ENCODE peak calls at places on chromosomes 2 and 18, in five cellular contexts. One of them, this sample, is unnamed. For H3K4me1, the result is how much of the 10 kb centered on the place peaks cover.

GRCh38 chr2:16663121-16663905 is 2.3 kb downstream of the CYRIA start:
- DNase-seq in mucosa of descending colon: no peak
- DNase-seq in aorta: no peak
- DNase-seq in adrenal gland: no peak
- DNase-seq in CD8-positive, alpha-beta memory T cell: no peak
- DNase-seq in this sample: no peak

GRCh38 chr2:24360050-24360962 is at the start of gene ITSN2:
- DNase-seq in mucosa of descending colon: peak
- DNase-seq in aorta: peak
- DNase-seq in adrenal gland: peak
- DNase-seq in CD8-positive, alpha-beta memory T cell: peak
- DNase-seq in this sample: peak

GRCh38 chr2:78061301-78061700 is 539.1 kb upstream of the LRRTM4 start:
- DNase-seq in mucosa of descending colon: no peak
- DNase-seq in aorta: no peak
- DNase-seq in adrenal gland: no peak
- DNase-seq in CD8-positive, alpha-beta memory T cell: no peak
- DNase-seq in this sample: no peak

GRCh38 chr2:6290626-6291025 is 575.1 kb downstream of the CMPK2 start:
- DNase-seq in mucosa of descending colon: no peak
- DNase-seq in aorta: no peak
- DNase-seq in adrenal gland: no peak
- DNase-seq in CD8-positive, alpha-beta memory T cell: no peak
- DNase-seq in this sample: no peak

GRCh38 chr18:2326999-2327398 is 244.3 kb downstream of the METTL4 start:
- DNase-seq in mucosa of descending colon: no peak
- DNase-seq in aorta: no peak
- DNase-seq in adrenal gland: no peak
- DNase-seq in CD8-positive, alpha-beta memory T cell: no peak
- DNase-seq in this sample: no peak

GRCh38 chr18:65439184-65439583 is 311.6 kb upstream of the CDH7 start:
- DNase-seq in mucosa of descending colon: no peak
- DNase-seq in aorta: no peak
- DNase-seq in adrenal gland: no peak
- DNase-seq in CD8-positive, alpha-beta memory T cell: no peak
- DNase-seq in this sample: no peak

GRCh38 chr2:119947535-119947934 is 65.3 kb upstream of the EPB41L5 start:
- DNase-seq in mucosa of descending colon: no peak
- DNase-seq in aorta: no peak
- DNase-seq in adrenal gland: no peak
- DNase-seq in CD8-positive, alpha-beta memory T cell: no peak
- DNase-seq in this sample: no peak

GRCh38 chr2:179818546-179818945 is 42.9 kb downstream of the ZNF385B start:
- DNase-seq in mucosa of descending colon: no peak
- DNase-seq in aorta: no peak
- DNase-seq in adrenal gland: peak
- DNase-seq in CD8-positive, alpha-beta memory T cell: no peak
- DNase-seq in this sample: no peak

GRCh38 chr18:2994603-2995432 is 18.1 kb downstream of the LPIN2 start:
- DNase-seq in mucosa of descending colon: no peak
- DNase-seq in aorta: peak
- DNase-seq in adrenal gland: no peak
- DNase-seq in CD8-positive, alpha-beta memory T cell: peak
- DNase-seq in this sample: peak

DNA sequence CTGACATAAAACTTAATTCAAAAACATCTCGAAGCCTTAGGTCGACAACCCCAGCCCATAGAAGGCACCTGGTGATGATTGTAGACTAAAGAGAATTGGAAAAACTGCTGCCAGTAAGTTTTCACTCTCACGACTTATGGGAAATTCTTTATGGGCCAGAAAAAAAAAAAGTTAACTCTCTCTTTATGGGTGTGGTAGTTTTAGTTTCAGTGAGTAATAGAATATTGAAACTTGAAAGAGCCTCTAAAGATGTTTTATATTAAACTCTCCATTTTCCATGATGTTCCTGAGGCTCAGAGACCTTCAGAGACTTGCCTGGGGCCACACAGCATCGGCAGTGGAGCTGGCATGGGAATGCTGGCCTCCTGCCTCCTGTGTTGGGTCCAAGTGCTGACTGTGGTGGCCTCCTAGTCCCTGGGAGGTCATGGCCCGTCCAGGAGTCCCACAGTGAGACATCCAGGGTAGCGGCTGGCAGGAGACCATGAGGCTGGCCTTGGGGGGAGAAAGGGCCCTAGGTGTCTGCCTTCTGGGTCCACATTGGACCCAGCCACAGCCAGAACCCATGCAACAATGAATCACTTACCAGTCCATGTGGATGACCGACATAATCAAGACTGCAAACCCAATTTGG is 158.9 kb downstream of the SEPTIN10 start:
- DNase-seq in mucosa of descending colon: no peak
- DNase-seq in aorta: no peak
- DNase-seq in adrenal gland: no peak
- DNase-seq in CD8-positive, alpha-beta memory T cell: no peak
- DNase-seq in this sample: peak
- H3K4me1 ChIP-seq in mucosa of descending colon: under half
- H3K4me1 ChIP-seq in aorta: under half
- H3K4me1 ChIP-seq in adrenal gland: under half
- H3K4me1 ChIP-seq in CD8-positive, alpha-beta memory T cell: under half
- H3K4me1 ChIP-seq in this sample: under half

GRCh38 chr2:171411791-171412483 is 21.9 kb downstream of the METTL8 start:
- DNase-seq in mucosa of descending colon: no peak
- DNase-seq in aorta: no peak
- DNase-seq in adrenal gland: no peak
- DNase-seq in CD8-positive, alpha-beta memory T cell: no peak
- DNase-seq in this sample: no peak

GRCh38 chr2:171420728-171421563 is 12.8 kb downstream of the METTL8 start:
- DNase-seq in mucosa of descending colon: no peak
- DNase-seq in aorta: no peak
- DNase-seq in adrenal gland: no peak
- DNase-seq in CD8-positive, alpha-beta memory T cell: no peak
- DNase-seq in this sample: no peak

GRCh38 chr2:171419333-171419732 is 14.5 kb downstream of the METTL8 start:
- DNase-seq in mucosa of descending colon: no peak
- DNase-seq in aorta: no peak
- DNase-seq in adrenal gland: no peak
- DNase-seq in CD8-positive, alpha-beta memory T cell: no peak
- DNase-seq in this sample: no peak

GRCh38 chr2:171412571-171412970 is 21.2 kb downstream of the METTL8 start:
- DNase-seq in mucosa of descending colon: no peak
- DNase-seq in aorta: no peak
- DNase-seq in adrenal gland: no peak
- DNase-seq in CD8-positive, alpha-beta memory T cell: no peak
- DNase-seq in this sample: no peak

DNA sequence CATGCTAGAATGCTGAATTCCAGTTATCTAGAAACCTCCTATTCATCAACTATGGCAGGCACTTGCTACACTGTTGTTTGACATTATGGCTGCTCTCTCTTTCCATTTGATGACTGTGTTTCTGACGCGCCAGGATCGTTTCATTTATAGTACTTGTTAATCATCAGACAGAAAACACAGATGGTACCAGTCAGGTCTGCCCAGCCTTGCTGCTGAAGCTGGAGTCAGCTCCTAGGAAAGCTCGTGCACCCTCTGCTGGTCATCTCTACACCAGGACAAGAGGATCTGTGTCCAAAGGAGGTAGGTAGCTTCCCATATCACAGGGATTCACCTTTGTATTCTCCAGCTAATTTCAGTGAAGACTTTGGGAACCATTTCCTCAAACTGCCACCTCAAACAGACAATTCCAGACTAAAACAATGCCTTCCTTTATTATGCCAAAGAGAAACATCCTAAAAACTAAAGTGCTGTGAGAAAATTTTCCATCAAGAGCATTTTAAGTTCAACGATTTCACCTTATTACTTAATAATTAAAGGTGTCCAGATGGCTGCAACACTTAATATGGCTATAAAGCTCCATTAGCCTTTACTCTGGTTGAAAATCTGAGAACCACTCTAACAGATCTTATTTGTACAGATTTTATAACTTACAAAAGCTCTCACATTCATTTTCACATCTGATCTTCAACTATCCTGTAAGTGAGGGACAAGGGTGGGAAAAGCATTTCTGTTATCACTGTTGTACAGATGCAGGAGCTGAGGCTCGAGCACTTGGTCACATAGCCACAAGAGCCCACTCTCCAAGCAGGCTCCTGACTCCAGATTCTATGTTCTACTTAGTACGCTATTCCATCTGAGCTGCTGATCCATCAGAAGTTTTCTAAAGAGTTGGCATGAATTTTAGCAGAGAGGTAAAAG is 17.5 kb downstream of the METTL8 start:
- DNase-seq in mucosa of descending colon: peak
- DNase-seq in aorta: peak
- DNase-seq in adrenal gland: peak
- DNase-seq in CD8-positive, alpha-beta memory T cell: peak
- DNase-seq in this sample: peak
- H3K4me1 ChIP-seq in mucosa of descending colon: under half
- H3K4me1 ChIP-seq in aorta: under half
- H3K4me1 ChIP-seq in adrenal gland: under half
- H3K4me1 ChIP-seq in CD8-positive, alpha-beta memory T cell: under half
- H3K4me1 ChIP-seq in this sample: under half

DNA sequence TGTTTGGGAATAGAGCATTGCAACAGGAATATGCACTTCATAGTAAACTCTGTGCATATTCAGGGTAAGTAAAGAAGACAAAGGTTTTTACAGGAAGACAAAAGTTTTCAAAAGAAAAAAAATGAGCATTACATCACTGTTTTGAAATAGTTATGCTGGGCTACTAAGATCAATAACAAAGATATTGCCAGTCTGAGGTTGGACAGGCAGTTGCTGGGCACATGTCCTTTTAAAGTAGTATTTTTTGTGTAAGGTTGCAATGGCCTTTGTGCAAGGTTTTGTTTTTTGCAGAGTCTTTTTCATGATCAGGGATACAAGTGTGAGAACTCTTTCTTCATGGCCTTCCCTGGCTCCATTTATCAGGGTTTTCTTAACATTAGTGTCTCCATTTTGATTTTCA is 16.2 kb downstream of the IL1B start:
- DNase-seq in mucosa of descending colon: no peak
- DNase-seq in aorta: no peak
- DNase-seq in adrenal gland: no peak
- DNase-seq in CD8-positive, alpha-beta memory T cell: no peak
- DNase-seq in this sample: no peak
- H3K4me1 ChIP-seq in mucosa of descending colon: under half
- H3K4me1 ChIP-seq in aorta: under half
- H3K4me1 ChIP-seq in adrenal gland: under half
- H3K4me1 ChIP-seq in CD8-positive, alpha-beta memory T cell: under half
- H3K4me1 ChIP-seq in this sample: under half

GRCh38 chr2:1598800-1599199 is 145.5 kb downstream of the PXDN start:
- DNase-seq in mucosa of descending colon: no peak
- DNase-seq in aorta: no peak
- DNase-seq in adrenal gland: no peak
- DNase-seq in CD8-positive, alpha-beta memory T cell: no peak
- DNase-seq in this sample: no peak
- H3K4me1 ChIP-seq in mucosa of descending colon: under half
- H3K4me1 ChIP-seq in aorta: under half
- H3K4me1 ChIP-seq in adrenal gland: under half
- H3K4me1 ChIP-seq in CD8-positive, alpha-beta memory T cell: under half
- H3K4me1 ChIP-seq in this sample: under half

This sample was measured in pancreas.